ENCODE peak calls at places on chromosomes 13 and 19, in six cellular contexts. T, Q, O, K, I and M are unnamed samples.

GRCh38 chr19:741506-742131 is 9.3 kb upstream of the MISP start:
- DNase-seq in T (peak), Q (no peak), O (no peak), K (no peak), I (peak), M (no peak)

GRCh38 chr13:109784590-109785140 is 1.7 kb downstream of the IRS2 start:
- DNase-seq in T (peak), Q (peak), O (peak), K (peak), I (peak), M (peak)

GRCh38 chr13:95191821-95192220 is 109.4 kb downstream of the ABCC4 start:
- DNase-seq in T (peak), Q (peak), O (peak), K (peak), I (peak), M (peak)

GRCh38 chr19:38862321-38863059 is 12.7 kb upstream of the HNRNPL start:
- DNase-seq in T (no peak), Q (peak), O (no peak), K (no peak), I (peak), M (no peak)

GRCh38 chr19:31676271-31677004 is 327.2 kb upstream of the TSHZ3 start:
- DNase-seq in T (no peak), Q (no peak), O (no peak), K (no peak), I (peak), M (no peak)

GRCh38 chr19:7418575-7418974 is 69.8 kb downstream of the ARHGEF18 start:
- DNase-seq in T (no peak), Q (no peak), O (no peak), K (no peak), I (no peak), M (no peak)

GRCh38 chr13:25973576-25973975 is 78.2 kb downstream of the SHISA2 start:
- DNase-seq in T (no peak), Q (no peak), O (no peak), K (peak), I (no peak), M (no peak)

GRCh38 chr13:34416833-34417425 is 525.1 kb upstream of the NBEA start:
- DNase-seq in T (no peak), Q (peak), O (no peak), K (peak), I (no peak), M (no peak)

GRCh38 chr13:40597735-40598365 is 68.6 kb downstream of the FOXO1 start:
- DNase-seq in T (no peak), Q (no peak), O (no peak), K (no peak), I (no peak), M (no peak)

GRCh38 chr19:13842294-13843103 is 34.4 kb upstream of the NANOS3 start:
- DNase-seq in T (peak), Q (peak), O (peak), K (no peak), I (peak), M (no peak)

GRCh38 chr19:38266981-38267597 is 2.7 kb downstream of the SPINT2 start:
- DNase-seq in T (no peak), Q (peak), O (no peak), K (no peak), I (peak), M (no peak)

GRCh38 chr19:40530091-40530901 is 46.4 kb upstream of the SHKBP1 start:
- DNase-seq in T (no peak), Q (no peak), O (no peak), K (peak), I (no peak), M (peak)

GRCh38 chr13:39016789-39017188 is 21.1 kb downstream of the PROSER1 start:
- DNase-seq in T (no peak), Q (peak), O (no peak), K (peak), I (peak), M (peak)

GRCh38 chr13:85223883-85224656 is 575.1 kb downstream of the SLITRK6 start:
- DNase-seq in T (no peak), Q (peak), O (no peak), K (no peak), I (no peak), M (no peak)

GRCh38 chr19:42323852-42324654 is 1.4 kb upstream of the MEGF8 start:
- DNase-seq in T (no peak), Q (no peak), O (peak), K (no peak), I (no peak), M (no peak)

GRCh38 chr13:114097504-114097892 is 34.9 kb downstream of the RASA3 start:
- DNase-seq in T (no peak), Q (no peak), O (no peak), K (peak), I (no peak), M (no peak)

GRCh38 chr13:23289917-23290357 is 109.2 kb downstream of the SGCG start:
- DNase-seq in T (no peak), Q (peak), O (no peak), K (no peak), I (peak), M (no peak)

GRCh38 chr19:24071078-24071477 is 15.9 kb upstream of the ZNF254 start:
- DNase-seq in T (no peak), Q (no peak), O (no peak), K (no peak), I (no peak), M (no peak)

GRCh38 chr13:108428691-108429090 is 159.2 kb downstream of the TNFSF13B start:
- DNase-seq in T (no peak), Q (no peak), O (no peak), K (no peak), I (no peak), M (no peak)

GRCh38 chr13:29763426-29764180 is 86.8 kb downstream of the UBL3 start:
- DNase-seq in T (no peak), Q (no peak), O (no peak), K (no peak), I (no peak), M (no peak)

GRCh38 chr13:29761160-29761559 is 89.3 kb downstream of the UBL3 start:
- DNase-seq in T (no peak), Q (no peak), O (no peak), K (no peak), I (no peak), M (no peak)

GRCh38 chr13:29758591-29759114 is 91.8 kb downstream of the UBL3 start:
- DNase-seq in T (no peak), Q (no peak), O (peak), K (no peak), I (no peak), M (no peak)

GRCh38 chr13:29760561-29760960 is 89.9 kb downstream of the UBL3 start:
- DNase-seq in T (no peak), Q (no peak), O (no peak), K (no peak), I (no peak), M (no peak)

GRCh38 chr13:29761815-29762214 is 88.6 kb downstream of the UBL3 start:
- DNase-seq in T (no peak), Q (no peak), O (no peak), K (no peak), I (no peak), M (no peak)
- TF ChIP-seq CTCF in T (no peak), Q (no peak), O (no peak), K (no peak), I (no peak), M (no peak)

DNA sequence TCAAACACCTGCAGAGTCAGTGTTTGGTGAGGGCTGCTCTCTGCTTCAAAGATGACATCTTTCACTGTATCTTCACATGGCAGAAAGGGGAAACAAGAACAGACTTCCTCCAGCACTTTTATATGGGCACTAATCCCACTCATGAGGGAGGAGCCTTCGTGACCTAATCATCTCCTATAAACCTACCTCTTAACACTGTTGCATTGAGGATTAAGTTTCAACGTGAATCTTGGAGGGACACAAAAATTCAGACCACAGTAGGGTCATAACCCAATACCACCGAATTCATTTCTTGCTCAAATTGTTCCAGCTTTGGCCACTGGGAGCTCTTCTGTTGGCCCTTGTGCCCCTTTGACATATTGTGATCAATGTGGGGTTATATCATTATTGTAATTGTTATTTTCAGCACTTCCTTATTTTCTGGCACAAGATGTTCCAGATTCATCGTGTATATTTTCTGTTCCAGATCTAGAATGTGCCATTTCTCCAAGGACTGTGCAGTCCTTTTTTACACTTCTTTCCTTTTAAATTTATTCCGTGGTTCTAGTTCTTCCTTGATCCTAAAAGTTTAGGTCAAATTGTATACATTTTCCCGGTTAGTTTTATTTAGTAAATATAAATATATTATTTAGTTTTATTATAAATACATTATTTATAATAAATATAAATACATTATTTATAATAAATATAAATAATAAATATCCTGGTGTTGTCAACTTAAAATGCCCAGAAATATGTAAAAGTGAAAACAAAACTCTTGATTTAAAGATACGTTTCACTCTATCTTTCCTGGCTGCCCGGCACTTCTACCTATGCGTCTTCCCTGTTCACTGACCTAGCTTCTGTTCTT is 35.5 kb upstream of the IGFL4 start:
- DNase-seq in T (no peak), Q (no peak), O (no peak), K (no peak), I (no peak), M (no peak)
- TF ChIP-seq CTCF in T (no peak), Q (no peak), O (no peak), K (no peak), I (peak), M (no peak)

GRCh38 chr19:4983346-4984105 is 14.6 kb downstream of the KDM4B start:
- DNase-seq in T (no peak), Q (no peak), O (no peak), K (no peak), I (no peak), M (no peak)

GRCh38 chr19:4979211-4979807 is 10.4 kb downstream of the KDM4B start:
- DNase-seq in T (peak), Q (no peak), O (no peak), K (no peak), I (no peak), M (no peak)

GRCh38 chr19:4980087-4980486 is 11.2 kb downstream of the KDM4B start:
- DNase-seq in T (no peak), Q (no peak), O (no peak), K (no peak), I (no peak), M (no peak)

GRCh38 chr19:4981681-4981958 is 12.7 kb downstream of the KDM4B start:
- DNase-seq in T (no peak), Q (no peak), O (no peak), K (no peak), I (no peak), M (no peak)

GRCh38 chr19:4980838-4981680 is 12.1 kb downstream of the KDM4B start:
- DNase-seq in T (no peak), Q (no peak), O (peak), K (no peak), I (no peak), M (no peak)
- TF ChIP-seq CTCF in T (no peak), Q (no peak), O (no peak), K (no peak), I (no peak), M (no peak)

DNA sequence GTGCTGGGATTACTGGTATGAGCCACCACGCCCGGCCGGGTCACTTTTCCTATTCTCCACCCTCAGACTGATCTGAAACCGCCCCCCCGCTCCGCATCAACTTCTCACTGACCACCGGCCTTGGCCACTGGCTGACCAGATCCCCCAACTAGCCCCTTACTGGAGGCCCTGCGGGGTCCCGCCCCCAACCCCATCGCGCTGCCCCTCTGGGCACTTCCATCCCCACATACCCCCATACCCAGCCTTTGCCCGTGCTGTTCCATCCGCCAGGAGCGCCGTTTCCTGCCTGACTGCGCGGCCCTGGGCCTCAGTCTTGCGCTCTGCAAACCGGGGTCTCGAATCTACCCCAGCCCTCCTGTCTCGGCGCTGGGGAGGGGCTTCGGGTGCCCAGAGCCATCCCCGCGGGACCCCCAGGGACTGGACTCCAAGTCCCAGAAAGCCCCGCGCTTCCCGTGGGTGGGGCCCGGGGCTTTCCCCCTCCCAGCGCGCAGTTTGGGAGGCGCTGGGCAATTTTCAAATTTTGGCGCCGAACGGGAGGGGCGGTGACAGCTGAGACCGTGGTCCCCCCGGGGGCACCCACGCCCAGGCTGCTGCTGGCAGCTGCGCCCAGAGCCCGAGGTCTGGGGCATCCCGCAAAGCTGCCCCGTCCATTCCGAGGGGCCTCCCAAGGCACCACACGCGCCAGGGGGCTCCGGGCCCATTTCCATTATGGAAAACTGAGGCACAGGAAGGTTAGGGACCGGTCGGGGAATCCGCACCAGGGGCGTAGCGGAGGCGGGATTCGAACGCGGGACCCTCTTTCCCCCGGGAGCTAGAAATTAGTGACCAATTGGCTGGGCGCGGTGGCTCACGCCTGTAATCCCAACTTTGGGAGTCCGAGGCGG is 5.2 kb upstream of the LMNB2 start:
- DNase-seq in T (peak), Q (peak), O (peak), K (peak), I (peak), M (peak)
- TF ChIP-seq CTCF in T (no peak), Q (peak), O (no peak), K (no peak), I (no peak), M (no peak)

GRCh38 chr19:28737021-28737525 is 475.9 kb downstream of the UQCRFS1 start:
- DNase-seq in T (no peak), Q (peak), O (no peak), K (no peak), I (peak), M (no peak)
- TF ChIP-seq CTCF in T (peak), Q (peak), O (no peak), K (peak), I (peak), M (peak)

DNA sequence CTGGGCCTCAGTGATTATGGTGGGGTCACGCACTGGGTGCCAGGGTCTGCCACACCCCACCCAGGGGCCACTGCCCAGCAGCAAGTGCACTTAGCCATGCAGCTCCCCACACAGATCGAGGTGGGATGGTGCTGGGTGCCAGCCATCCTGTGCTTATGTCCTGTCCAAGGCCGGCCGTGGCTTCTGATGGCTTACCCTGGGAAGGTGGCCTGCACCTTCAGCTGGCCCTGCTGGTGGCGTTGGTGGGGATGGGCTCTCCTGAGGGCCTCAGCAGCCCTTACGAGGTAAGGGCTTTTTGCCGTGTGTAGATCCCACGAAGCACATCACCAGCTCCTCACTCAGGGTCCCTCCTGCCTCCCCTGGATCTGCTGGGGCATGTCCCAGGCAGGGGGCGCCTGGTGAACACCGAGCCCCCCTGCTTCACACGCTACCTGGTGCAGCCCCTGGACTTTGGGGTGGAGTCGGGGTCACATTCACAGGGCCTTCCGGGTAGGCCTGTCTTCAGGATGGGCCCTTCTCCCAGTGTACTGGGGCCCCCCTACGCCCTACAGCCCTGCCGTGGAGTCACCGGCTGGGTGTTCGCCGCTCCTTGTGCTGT is 46.6 kb downstream of the CRTC1 start:
- DNase-seq in T (no peak), Q (no peak), O (no peak), K (no peak), I (no peak), M (no peak)
- TF ChIP-seq CTCF in T (no peak), Q (no peak), O (no peak), K (no peak), I (no peak), M (no peak)

GRCh38 chr19:16529466-16530144 is 12.6 kb downstream of the CHERP start:
- DNase-seq in T (no peak), Q (no peak), O (no peak), K (no peak), I (no peak), M (no peak)

GRCh38 chr19:16527334-16527935 is 14.8 kb downstream of the CHERP start:
- DNase-seq in T (no peak), Q (no peak), O (no peak), K (no peak), I (no peak), M (no peak)

GRCh38 chr19:16530540-16531379 is 11.5 kb downstream of the CHERP start:
- DNase-seq in T (no peak), Q (no peak), O (no peak), K (no peak), I (no peak), M (no peak)

GRCh38 chr19:16525751-16526481 is 16.3 kb downstream of the CHERP start:
- DNase-seq in T (no peak), Q (no peak), O (no peak), K (no peak), I (no peak), M (no peak)

DNA sequence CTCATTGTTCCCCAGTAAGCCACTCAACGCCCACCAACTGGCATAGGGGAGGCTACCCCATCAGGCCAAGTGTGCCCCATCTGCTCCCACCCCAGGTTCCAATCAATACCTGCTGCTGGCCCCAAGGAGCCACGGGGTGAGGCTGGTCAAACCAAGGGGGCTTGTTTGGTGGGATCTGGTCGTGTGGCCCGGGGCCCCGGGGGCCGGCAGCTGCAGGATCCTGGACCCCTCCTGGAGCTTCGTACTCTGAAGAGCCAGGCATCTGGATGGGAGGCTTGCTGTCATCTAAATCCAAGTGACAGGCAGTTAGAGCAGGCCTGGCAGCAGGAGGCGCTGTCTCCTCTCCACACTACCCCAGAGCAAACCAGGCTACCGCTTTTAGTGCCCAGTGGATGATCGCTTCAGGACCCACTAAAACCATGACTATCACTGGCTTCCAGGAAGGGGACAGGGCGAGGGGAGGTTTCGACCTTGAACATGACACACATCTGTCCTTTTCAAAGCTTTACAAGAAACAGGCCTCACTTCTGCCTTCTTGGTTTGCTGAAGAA is 14.2 kb downstream of the CHERP start:
- DNase-seq in T (no peak), Q (peak), O (no peak), K (no peak), I (peak), M (peak)
- TF ChIP-seq CTCF in T (peak), Q (peak), O (no peak), K (no peak), I (peak), M (peak)

GRCh38 chr13:70311175-70311574 is 202.9 kb upstream of the KLHL1 start:
- DNase-seq in T (no peak), Q (no peak), O (no peak), K (no peak), I (no peak), M (no peak)

GRCh38 chr13:70310720-70311119 is 202.5 kb upstream of the KLHL1 start:
- DNase-seq in T (no peak), Q (peak), O (no peak), K (no peak), I (peak), M (peak)
- TF ChIP-seq CTCF in T (peak), Q (peak), O (no peak), K (peak), I (peak), M (peak)